ENCODE peak calls at places on chromosomes 6 and 20, in four cellular contexts. N, L, Q and K are unnamed samples.
A peak's percentile ranks its signal among the peaks of the same experiment; 100 is the strongest.

GRCh38 chr6:118012944-118013343 is 105.9 kb downstream of the SLC35F1 start:
- DNase-seq in N (no peak), L (no peak), Q (no peak), K (no peak)

GRCh38 chr6:107633680-107634141 is 143.8 kb downstream of the SOBP start:
- DNase-seq in Q (no peak), L (no peak), N (no peak), K (no peak)

GRCh38 chr6:110358536-110359148 is 493 bp upstream of the METTL24 start:
- DNase-seq in N (no peak), L (no peak), Q (no peak), K (no peak)

GRCh38 chr6:50657513-50657912 is 55.8 kb upstream of the TFAP2D start:
- DNase-seq in N (no peak), L (no peak), Q (no peak), K (no peak)

GRCh38 chr6:35080821-35081425 is 60.2 kb downstream of the TCP11 start:
- DNase-seq in L (no peak), Q (no peak), N (no peak), K (no peak)

GRCh38 chr20:17843246-17844132 is 125.1 kb downstream of the SNX5 start:
- DNase-seq in N (no peak), L (no peak), Q (peak; percentile 93), K (peak; percentile 72)

GRCh38 chr6:77143659-77144447 is 319.4 kb downstream of the HTR1B start:
- DNase-seq in N (no peak), Q (no peak), L (no peak), K (no peak)

GRCh38 chr6:137805622-137806021 is 61.4 kb upstream of the TNFAIP3 start:
- DNase-seq in Q (no peak), L (no peak), N (no peak), K (no peak)

GRCh38 chr6:156617376-156617775 is 159.8 kb upstream of the ARID1B start:
- DNase-seq in N (no peak), L (no peak), Q (peak; percentile 2), K (no peak)

GRCh38 chr6:156622185-156622584 is 155.0 kb upstream of the ARID1B start:
- DNase-seq in L (no peak), Q (no peak), N (no peak), K (no peak)

GRCh38 chr6:156613996-156614395 is 163.2 kb upstream of the ARID1B start:
- DNase-seq in N (no peak), L (no peak), Q (no peak), K (no peak)

GRCh38 chr6:156616495-156616894 is 160.7 kb upstream of the ARID1B start:
- DNase-seq in N (no peak), Q (no peak), L (no peak), K (no peak)

GRCh38 chr6:156618600-156619205 is 158.5 kb upstream of the ARID1B start:
- DNase-seq in Q (no peak), L (peak; percentile 53), N (no peak), K (no peak)
- TF ChIP-seq CTCF in Q (no peak), L (peak; percentile 16), N (no peak), K (no peak)

DNA sequence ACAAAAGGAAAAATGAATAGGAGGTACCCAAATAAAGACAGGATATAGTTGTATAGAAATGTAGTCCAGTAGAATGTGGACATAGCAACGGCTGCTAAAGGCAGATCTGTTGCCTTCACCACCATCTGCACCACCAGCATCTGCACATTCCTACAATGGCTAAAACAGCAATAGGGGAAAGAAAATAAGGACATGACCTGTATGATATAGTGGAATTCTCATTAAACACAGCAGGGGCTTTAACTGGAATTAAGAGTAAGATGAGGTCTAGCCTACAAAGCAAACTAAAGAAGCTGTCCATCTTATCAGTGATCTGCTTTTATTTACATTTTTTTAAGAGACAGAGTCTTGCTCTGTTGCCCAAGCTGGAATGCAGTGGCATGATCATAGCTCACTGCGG is 26.8 kb upstream of the SCAF8 start:
- DNase-seq in L (no peak), N (no peak), Q (no peak), K (no peak)
- H3K4me3 ChIP-seq in L (no peak overlapping the region), N (no peak overlapping the region), Q (no peak overlapping the region), K (no peak overlapping the region)

DNA sequence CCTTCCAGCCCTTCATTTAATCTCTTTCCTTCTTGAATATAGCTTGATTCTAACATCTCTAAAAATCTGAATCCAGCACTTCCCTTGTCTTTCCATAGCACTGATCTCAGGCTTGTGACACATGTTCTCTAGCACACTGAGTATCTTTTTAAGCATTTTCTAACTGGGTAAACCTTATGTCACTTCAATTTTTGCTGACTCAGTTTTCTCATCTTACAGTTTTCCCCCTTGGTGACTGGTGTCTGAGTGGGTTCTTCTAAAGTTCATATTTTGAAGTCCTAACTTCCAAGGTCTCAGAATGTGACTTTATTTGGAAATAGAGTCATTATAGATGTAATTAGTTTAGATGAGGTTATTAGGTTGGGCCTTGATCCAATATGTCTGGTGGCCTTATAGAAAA is 153.9 kb downstream of the PAK5 start:
- DNase-seq in L (no peak), Q (no peak), N (no peak), K (no peak)
- TF ChIP-seq CTCF in L (no peak), Q (no peak), N (no peak), K (no peak)

GRCh38 chr20:41479113-41479512 is 112.5 kb upstream of the EMILIN3 start:
- DNase-seq in N (no peak), Q (no peak), L (no peak), K (no peak)
- H3K4me3 ChIP-seq in N (no peak overlapping the region), Q (no peak overlapping the region), L (no peak overlapping the region), K (no peak overlapping the region)

GRCh38 chr6:25963426-25964123 is 973 bp downstream of the TRIM38 start:
- DNase-seq in L (no peak), Q (peak; percentile 11), N (no peak), K (no peak)

GRCh38 chr6:25960689-25961088 is 1.9 kb upstream of the TRIM38 start:
- DNase-seq in Q (no peak), N (no peak), L (no peak), K (no peak)

GRCh38 chr6:25962368-25963127 is at the start of gene TRIM38:
- DNase-seq in N (peak; percentile 50), Q (peak; percentile 89), L (no peak), K (peak; percentile 92)

GRCh38 chr6:25959890-25960531 is 2.6 kb upstream of the TRIM38 start:
- DNase-seq in N (no peak), Q (peak; percentile 53), L (no peak), K (peak; percentile 36)

GRCh38 chr6:25961619-25962367 is 809 bp upstream of the TRIM38 start:
- DNase-seq in N (no peak), Q (no peak), L (no peak), K (peak; percentile 46)
- TF ChIP-seq CTCF in N (no peak), Q (no peak), L (no peak), K (peak; percentile 16)